ENCODE peak calls at places on chromosomes 12 and 14, in four cellular contexts. One of them, this sample, is unnamed.
A peak's percentile ranks its signal among the peaks of the same experiment; 100 is the strongest.

GRCh38 chr12:46160981-46161690 is 107.7 kb downstream of the SLC38A1 start:
- DNase-seq in IMR-90: no peak
- DNase-seq in fibroblast of lung: no peak
- DNase-seq in colonic mucosa: no peak
- DNase-seq in this sample: no peak

GRCh38 chr14:72879431-72879830 is 14.5 kb downstream of the DPF3 start:
- DNase-seq in colonic mucosa: no peak
- DNase-seq in IMR-90: no peak
- DNase-seq in fibroblast of lung: no peak
- DNase-seq in this sample: no peak

GRCh38 chr12:3127832-3128231 is 50.7 kb downstream of the TSPAN9 start:
- DNase-seq in colonic mucosa: no peak
- DNase-seq in IMR-90: peak; percentile 69
- DNase-seq in fibroblast of lung: peak; percentile 53
- DNase-seq in this sample: peak; percentile 81

GRCh38 chr14:67387195-67387594 is 24.8 kb downstream of the PLEK2 start:
- DNase-seq in IMR-90: peak; percentile 56
- DNase-seq in colonic mucosa: no peak
- DNase-seq in fibroblast of lung: peak; percentile 20
- DNase-seq in this sample: peak; percentile 26

GRCh38 chr12:112409064-112409905 is at the start of gene RPL6:
- DNase-seq in colonic mucosa: peak; percentile 87
- DNase-seq in IMR-90: peak; percentile 94
- DNase-seq in fibroblast of lung: peak; percentile 94
- DNase-seq in this sample: peak; percentile 97

GRCh38 chr12:5013206-5013830 is 30.4 kb upstream of the KCNA5 start:
- DNase-seq in colonic mucosa: no peak
- DNase-seq in fibroblast of lung: peak; percentile 66
- DNase-seq in IMR-90: no peak
- DNase-seq in this sample: no peak

GRCh38 chr14:64971890-64972785 is at the start of gene RAB15:
- DNase-seq in IMR-90: peak; percentile 6
- DNase-seq in fibroblast of lung: peak; percentile 29
- DNase-seq in colonic mucosa: peak; percentile 45
- DNase-seq in this sample: peak; percentile 31

GRCh38 chr12:116313194-116313910 is 35.9 kb upstream of the MED13L start:
- DNase-seq in colonic mucosa: no peak
- DNase-seq in fibroblast of lung: no peak
- DNase-seq in IMR-90: no peak
- DNase-seq in this sample: no peak

GRCh38 chr12:102169922-102170698 is 27.5 kb downstream of the PMCH start:
- DNase-seq in colonic mucosa: no peak
- DNase-seq in IMR-90: peak; percentile 63
- DNase-seq in fibroblast of lung: peak; percentile 11
- DNase-seq in this sample: peak; percentile 56

GRCh38 chr12:112992541-112993398 is 14.5 kb downstream of the OAS2 start:
- DNase-seq in colonic mucosa: peak; percentile 72
- DNase-seq in IMR-90: peak; percentile 53
- DNase-seq in fibroblast of lung: peak; percentile 32
- DNase-seq in this sample: peak; percentile 84

GRCh38 chr14:49909016-49909415 is 16.1 kb downstream of the ARF6 start:
- DNase-seq in fibroblast of lung: no peak
- DNase-seq in colonic mucosa: no peak
- DNase-seq in IMR-90: no peak
- DNase-seq in this sample: no peak

GRCh38 chr12:46358325-46358700 is 14.3 kb downstream of the SLC38A2 start:
- DNase-seq in colonic mucosa: no peak
- DNase-seq in IMR-90: no peak
- DNase-seq in fibroblast of lung: no peak
- DNase-seq in this sample: peak; percentile 33

GRCh38 chr14:31037709-31038221 is 11.6 kb upstream of the STRN3 start:
- DNase-seq in colonic mucosa: no peak
- DNase-seq in fibroblast of lung: no peak
- DNase-seq in IMR-90: no peak
- DNase-seq in this sample: peak; percentile 51

GRCh38 chr14:41605550-41606248 is 977 bp upstream of the LRFN5 start:
- DNase-seq in fibroblast of lung: peak; percentile 65
- DNase-seq in IMR-90: peak; percentile 46
- DNase-seq in colonic mucosa: peak; percentile 17
- DNase-seq in this sample: peak; percentile 33

GRCh38 chr12:51059086-51059485 is 11.0 kb downstream of the LETMD1 start:
- DNase-seq in IMR-90: no peak
- DNase-seq in colonic mucosa: no peak
- DNase-seq in fibroblast of lung: no peak
- DNase-seq in this sample: no peak

GRCh38 chr14:33123281-33123680 is 184.6 kb downstream of the NPAS3 start:
- DNase-seq in IMR-90: no peak
- DNase-seq in colonic mucosa: no peak
- DNase-seq in fibroblast of lung: no peak
- DNase-seq in this sample: no peak

GRCh38 chr14:33085799-33086198 is 147.1 kb downstream of the NPAS3 start:
- DNase-seq in IMR-90: no peak
- DNase-seq in fibroblast of lung: no peak
- DNase-seq in colonic mucosa: no peak
- DNase-seq in this sample: no peak

GRCh38 chr14:88552859-88553258 is 1.9 kb downstream of the PTPN21 start:
- DNase-seq in fibroblast of lung: no peak
- DNase-seq in IMR-90: no peak
- DNase-seq in colonic mucosa: no peak
- DNase-seq in this sample: no peak
- H3K4me3 ChIP-seq in fibroblast of lung: peak overlapping the region; percentile 45
- H3K4me3 ChIP-seq in IMR-90: no peak overlapping the region
- H3K4me3 ChIP-seq in colonic mucosa: no peak overlapping the region
- H3K4me3 ChIP-seq in this sample: peak overlapping the region; percentile 73

GRCh38 chr12:37672655-37673260 is 643.8 kb upstream of the ALG10B start:
- DNase-seq in IMR-90: no peak
- DNase-seq in fibroblast of lung: no peak
- DNase-seq in colonic mucosa: no peak
- DNase-seq in this sample: no peak
- TF ChIP-seq CTCF in IMR-90: peak; percentile 14
- TF ChIP-seq CTCF in fibroblast of lung: no peak
- TF ChIP-seq CTCF in colonic mucosa: no peak
- TF ChIP-seq CTCF in this sample: peak; percentile 16

GRCh38 chr12:48422060-48422459 is 50.3 kb upstream of the ANP32D start:
- DNase-seq in colonic mucosa: no peak
- DNase-seq in IMR-90: no peak
- DNase-seq in fibroblast of lung: peak; percentile 37
- DNase-seq in this sample: peak; percentile 23
- H3K4me3 ChIP-seq in colonic mucosa: no peak overlapping the region
- H3K4me3 ChIP-seq in IMR-90: no peak overlapping the region
- H3K4me3 ChIP-seq in fibroblast of lung: no peak overlapping the region
- H3K4me3 ChIP-seq in this sample: no peak overlapping the region

DNA sequence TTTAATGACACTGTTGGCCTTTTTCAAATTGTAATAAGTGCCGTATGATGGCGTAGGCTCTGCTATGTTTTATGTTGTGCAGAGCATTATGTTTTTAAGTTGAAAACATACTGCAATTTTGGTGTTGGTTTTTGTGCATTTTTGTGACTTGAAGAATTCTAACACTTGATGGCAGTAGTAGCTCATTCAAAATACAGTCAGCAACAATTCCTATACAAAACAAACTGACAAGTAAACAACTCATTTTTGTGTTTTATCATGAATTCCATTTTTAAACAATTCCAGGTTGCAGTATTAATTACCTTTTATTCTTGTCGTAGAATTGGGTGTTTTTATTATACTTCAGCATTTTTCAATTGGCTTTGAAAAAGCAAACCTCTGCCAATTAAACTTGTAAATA is 4.0 kb upstream of the CCER1 start:
- DNase-seq in colonic mucosa: no peak
- DNase-seq in IMR-90: peak; percentile 31
- DNase-seq in fibroblast of lung: no peak
- DNase-seq in this sample: peak; percentile 56
- TF ChIP-seq CTCF in colonic mucosa: no peak
- TF ChIP-seq CTCF in IMR-90: peak; percentile 46
- TF ChIP-seq CTCF in fibroblast of lung: peak; percentile 32
- TF ChIP-seq CTCF in this sample: peak; percentile 24

DNA sequence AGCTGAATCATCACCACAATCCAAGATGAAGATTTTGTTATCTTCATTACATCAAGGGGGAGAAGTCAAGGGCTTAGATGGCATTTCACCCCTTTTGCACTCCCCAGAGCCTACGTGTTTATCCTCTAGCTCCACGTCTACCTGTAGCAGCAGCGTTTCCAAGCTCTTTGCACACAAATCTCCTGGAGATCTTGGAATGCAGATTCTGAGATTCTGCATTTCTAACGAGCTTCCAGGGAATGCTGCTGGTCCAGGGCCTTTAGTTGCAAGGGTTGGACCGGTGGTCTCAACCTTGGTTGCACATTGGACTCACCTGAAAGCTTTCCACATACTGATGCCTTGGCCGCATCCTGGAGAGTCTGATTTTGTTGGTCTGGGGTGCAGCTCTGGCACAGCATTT is 49.5 kb upstream of the STON2 start:
- DNase-seq in IMR-90: no peak
- DNase-seq in colonic mucosa: no peak
- DNase-seq in fibroblast of lung: no peak
- DNase-seq in this sample: no peak
- H3K4me3 ChIP-seq in IMR-90: no peak overlapping the region
- H3K4me3 ChIP-seq in colonic mucosa: no peak overlapping the region
- H3K4me3 ChIP-seq in fibroblast of lung: no peak overlapping the region
- H3K4me3 ChIP-seq in this sample: no peak overlapping the region

DNA sequence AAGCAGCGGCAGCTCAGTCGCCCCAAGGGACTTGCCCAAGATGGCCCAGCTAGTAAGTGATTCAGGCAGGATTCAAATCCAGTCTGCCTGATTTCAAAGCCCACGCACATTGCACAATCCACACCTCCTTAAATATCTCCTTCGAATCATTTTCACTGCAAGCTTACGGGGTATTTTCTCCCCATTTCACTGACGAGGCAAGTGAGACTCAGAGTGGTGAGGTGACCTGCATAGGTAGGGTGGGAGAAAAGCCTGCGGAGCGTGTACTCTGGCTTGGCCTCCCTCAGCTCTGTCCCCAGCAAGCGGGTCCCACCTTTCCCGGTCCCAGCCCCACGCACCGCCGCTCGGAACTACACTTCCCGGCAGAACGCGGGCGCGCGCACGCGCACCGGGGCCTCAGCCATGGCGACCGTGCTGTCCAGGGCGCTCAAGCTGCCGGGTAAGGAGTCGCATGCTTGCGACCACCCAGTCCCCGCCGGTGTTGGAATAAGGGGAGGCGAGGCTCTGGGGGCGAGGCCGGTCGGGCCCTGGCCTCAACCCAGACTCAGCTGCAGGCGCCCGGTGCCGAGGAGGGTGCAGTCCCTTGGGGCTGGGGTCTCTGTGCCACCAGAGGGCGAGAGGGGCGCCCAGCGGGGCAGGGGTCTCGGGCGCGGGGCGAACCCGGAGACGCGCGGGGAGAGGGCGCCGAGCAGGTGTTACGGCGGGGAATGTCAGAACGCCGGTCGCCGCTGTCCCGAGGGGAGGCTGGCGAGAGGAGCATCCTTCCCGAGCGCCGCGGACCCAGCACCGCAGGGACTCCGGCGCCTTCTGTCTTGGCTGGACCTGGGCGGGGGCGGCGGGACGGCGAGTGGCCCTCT is at the start of gene FAM234B:
- DNase-seq in fibroblast of lung: peak; percentile 56
- DNase-seq in IMR-90: peak; percentile 62
- DNase-seq in colonic mucosa: peak; percentile 74
- DNase-seq in this sample: peak; percentile 73
- TF ChIP-seq CTCF in fibroblast of lung: no peak
- TF ChIP-seq CTCF in IMR-90: no peak
- TF ChIP-seq CTCF in colonic mucosa: no peak
- TF ChIP-seq CTCF in this sample: no peak

DNA sequence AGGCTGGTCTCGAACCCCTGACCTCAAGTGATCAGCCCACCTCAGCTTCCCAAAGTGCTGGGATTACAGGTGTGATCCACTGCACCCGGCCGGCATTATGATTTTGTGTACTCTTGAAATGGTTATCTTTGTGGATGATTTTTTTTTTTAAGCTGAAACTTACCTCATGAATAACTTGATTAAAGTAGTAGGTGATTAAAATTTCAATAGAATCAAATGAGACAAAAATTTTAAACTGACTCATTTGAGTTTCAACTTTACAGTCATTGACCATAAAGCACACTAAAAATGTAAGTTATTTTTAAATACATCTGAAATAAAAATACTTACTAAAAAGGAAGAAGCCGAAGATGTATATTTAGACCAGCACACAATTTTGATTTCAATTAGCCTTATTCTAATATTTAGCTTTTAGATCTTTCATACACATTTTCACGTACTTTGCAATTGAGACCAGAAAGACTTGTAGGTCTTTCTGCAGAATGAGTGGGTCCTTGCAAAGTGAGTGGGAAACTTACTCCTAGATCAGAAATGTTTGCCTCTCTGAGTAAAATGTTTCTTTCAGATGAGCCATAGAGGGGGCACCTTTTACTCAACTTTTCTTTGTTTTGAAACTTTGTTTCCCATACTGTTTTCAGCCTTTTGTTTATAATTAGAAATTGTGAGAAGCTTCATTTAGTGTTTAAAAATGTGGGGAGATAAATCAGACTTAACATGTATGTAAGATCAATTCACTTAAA is 34.2 kb downstream of the TMPO start:
- DNase-seq in fibroblast of lung: no peak
- DNase-seq in colonic mucosa: no peak
- DNase-seq in IMR-90: no peak
- DNase-seq in this sample: no peak
- H3K4me3 ChIP-seq in fibroblast of lung: no peak overlapping the region
- H3K4me3 ChIP-seq in colonic mucosa: no peak overlapping the region
- H3K4me3 ChIP-seq in IMR-90: no peak overlapping the region
- H3K4me3 ChIP-seq in this sample: no peak overlapping the region

DNA sequence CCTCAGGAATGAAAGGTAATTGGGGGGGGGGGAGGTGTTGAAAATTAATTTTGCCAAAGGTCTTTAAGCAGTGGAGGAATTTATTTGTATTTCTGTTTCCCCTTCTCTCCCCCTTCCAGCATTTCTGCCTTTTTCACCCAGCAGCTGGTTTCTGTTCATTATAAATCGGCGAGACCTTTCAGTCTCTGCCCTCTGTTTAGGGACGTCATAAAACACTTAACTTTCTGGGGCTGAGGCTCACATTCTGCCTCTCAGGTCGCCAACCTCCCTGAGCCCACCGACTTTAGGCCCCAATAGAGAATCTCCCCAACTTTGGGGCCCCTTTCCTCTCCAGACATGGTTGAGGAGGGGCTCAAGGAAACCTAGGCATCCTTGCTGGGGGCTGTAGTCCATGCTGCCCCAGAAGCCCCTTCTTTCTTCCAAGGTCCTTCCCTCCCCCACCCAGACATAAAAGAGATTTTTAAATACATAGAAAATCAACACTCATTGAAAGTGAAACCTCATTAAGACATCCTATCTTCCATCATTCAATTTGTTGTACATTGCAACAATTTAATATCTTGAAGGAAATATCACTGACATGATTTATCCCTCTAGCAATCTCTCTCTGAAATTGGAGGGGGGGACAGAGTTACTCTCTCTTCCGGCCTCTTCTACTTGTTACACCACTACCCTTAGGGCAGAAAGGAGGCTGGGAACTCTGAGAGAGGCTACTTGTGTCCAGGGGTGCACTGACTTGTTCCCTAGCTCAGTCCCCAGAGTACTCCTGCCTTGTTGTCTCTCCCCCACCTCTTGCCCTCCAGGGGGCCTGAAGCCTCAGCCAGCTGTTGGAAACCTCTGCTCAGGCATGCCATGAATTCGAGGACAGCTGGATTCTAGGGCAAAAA is 2.5 kb upstream of the HOXC6 start:
- DNase-seq in IMR-90: no peak
- DNase-seq in fibroblast of lung: no peak
- DNase-seq in colonic mucosa: no peak
- DNase-seq in this sample: no peak
- TF ChIP-seq CTCF in IMR-90: no peak
- TF ChIP-seq CTCF in fibroblast of lung: no peak
- TF ChIP-seq CTCF in colonic mucosa: no peak
- TF ChIP-seq CTCF in this sample: no peak

GRCh38 chr12:6036509-6036908 is 88.0 kb downstream of the VWF start:
- DNase-seq in fibroblast of lung: no peak
- DNase-seq in IMR-90: no peak
- DNase-seq in colonic mucosa: no peak
- DNase-seq in this sample: no peak
- H3K4me3 ChIP-seq in fibroblast of lung: no peak overlapping the region
- H3K4me3 ChIP-seq in IMR-90: no peak overlapping the region
- H3K4me3 ChIP-seq in colonic mucosa: no peak overlapping the region
- H3K4me3 ChIP-seq in this sample: no peak overlapping the region